ENCODE peak calls at places on chromosomes 2 and 18, in nine cellular contexts. One of them, this sample, is unnamed.

GRCh38 chr2:188130317-188130716 is 161.4 kb upstream of the GULP1 start:
- DNase-seq in neuronal stem cell: no peak
- DNase-seq in H54: no peak
- DNase-seq in fibroblast of mammary gland: no peak
- DNase-seq in body of pancreas: no peak
- DNase-seq in fibroblast of lung: no peak
- DNase-seq in cardiac fibroblast: no peak
- DNase-seq in aorta: no peak
- DNase-seq in Kasumi-1: no peak
- DNase-seq in this sample: no peak

GRCh38 chr2:42055573-42056514 is 8.0 kb downstream of the PKDCC start:
- DNase-seq in cardiac fibroblast: no peak
- DNase-seq in body of pancreas: peak
- DNase-seq in fibroblast of mammary gland: no peak
- DNase-seq in neuronal stem cell: no peak
- DNase-seq in H54: no peak
- DNase-seq in aorta: no peak
- DNase-seq in Kasumi-1: no peak
- DNase-seq in fibroblast of lung: no peak
- DNase-seq in this sample: no peak

GRCh38 chr18:24138884-24139616 is at the start of gene CABYR:
- DNase-seq in cardiac fibroblast: peak
- DNase-seq in Kasumi-1: no peak
- DNase-seq in aorta: peak
- DNase-seq in body of pancreas: peak
- DNase-seq in H54: peak
- DNase-seq in fibroblast of mammary gland: peak
- DNase-seq in neuronal stem cell: peak
- DNase-seq in fibroblast of lung: peak
- DNase-seq in this sample: peak

GRCh38 chr2:75424936-75425619 is 135.7 kb downstream of the EVA1A start:
- DNase-seq in H54: no peak
- DNase-seq in aorta: no peak
- DNase-seq in cardiac fibroblast: peak
- DNase-seq in body of pancreas: no peak
- DNase-seq in Kasumi-1: no peak
- DNase-seq in neuronal stem cell: no peak
- DNase-seq in fibroblast of lung: peak
- DNase-seq in fibroblast of mammary gland: peak
- DNase-seq in this sample: no peak

GRCh38 chr2:120871881-120872620 is 136.4 kb downstream of the GLI2 start:
- DNase-seq in fibroblast of mammary gland: no peak
- DNase-seq in H54: no peak
- DNase-seq in neuronal stem cell: no peak
- DNase-seq in aorta: peak
- DNase-seq in Kasumi-1: no peak
- DNase-seq in body of pancreas: no peak
- DNase-seq in fibroblast of lung: no peak
- DNase-seq in cardiac fibroblast: no peak
- DNase-seq in this sample: no peak

GRCh38 chr2:233353101-233353768 is 1.1 kb upstream of the DGKD start:
- DNase-seq in body of pancreas: no peak
- DNase-seq in Kasumi-1: no peak
- DNase-seq in aorta: no peak
- DNase-seq in neuronal stem cell: no peak
- DNase-seq in cardiac fibroblast: no peak
- DNase-seq in fibroblast of lung: no peak
- DNase-seq in fibroblast of mammary gland: no peak
- DNase-seq in H54: no peak
- DNase-seq in this sample: no peak

GRCh38 chr2:235654115-235654514 is 160.3 kb downstream of the AGAP1 start:
- DNase-seq in aorta: no peak
- DNase-seq in body of pancreas: no peak
- DNase-seq in cardiac fibroblast: peak
- DNase-seq in fibroblast of mammary gland: no peak
- DNase-seq in Kasumi-1: no peak
- DNase-seq in fibroblast of lung: no peak
- DNase-seq in H54: no peak
- DNase-seq in neuronal stem cell: no peak
- DNase-seq in this sample: no peak

GRCh38 chr2:50529600-50530218 is 502.2 kb downstream of the NRXN1 start:
- DNase-seq in Kasumi-1: peak
- DNase-seq in fibroblast of lung: peak
- DNase-seq in aorta: no peak
- DNase-seq in cardiac fibroblast: peak
- DNase-seq in H54: no peak
- DNase-seq in fibroblast of mammary gland: peak
- DNase-seq in body of pancreas: no peak
- DNase-seq in neuronal stem cell: peak
- DNase-seq in this sample: peak

GRCh38 chr2:27085670-27086089 is 892 bp upstream of the KHK start:
- DNase-seq in fibroblast of mammary gland: peak
- DNase-seq in cardiac fibroblast: peak
- DNase-seq in Kasumi-1: no peak
- DNase-seq in H54: peak
- DNase-seq in fibroblast of lung: peak
- DNase-seq in body of pancreas: peak
- DNase-seq in neuronal stem cell: no peak
- DNase-seq in aorta: peak
- DNase-seq in this sample: no peak

This sample was measured in B cell.